ENCODE peak calls at places on chromosomes 12 and 14, in six cellular contexts. One of them, this sample, is unnamed.
A peak's percentile ranks its signal among the peaks of the same experiment; 100 is the strongest.

GRCh38 chr12:94963649-94964048 is 39.8 kb downstream of the NDUFA12 start:
- DNase-seq in K562: no peak
- DNase-seq in HepG2: no peak
- DNase-seq in GM12891: no peak
- DNase-seq in H1: no peak
- DNase-seq in GM12878: no peak
- DNase-seq in this sample: no peak

GRCh38 chr14:56004807-56005579 is 113.2 kb upstream of the PELI2 start:
- DNase-seq in GM12891: no peak
- DNase-seq in HepG2: no peak
- DNase-seq in K562: no peak
- DNase-seq in GM12878: peak; percentile 15
- DNase-seq in H1: peak; percentile 25
- DNase-seq in this sample: no peak

GRCh38 chr12:32010631-32011030 is 51.4 kb downstream of the RESF1 start:
- DNase-seq in HepG2: no peak
- DNase-seq in GM12878: no peak
- DNase-seq in GM12891: no peak
- DNase-seq in H1: no peak
- DNase-seq in K562: no peak
- DNase-seq in this sample: no peak

GRCh38 chr14:104107611-104108569 is 22.4 kb downstream of the ASPG start:
- DNase-seq in K562: peak; percentile 47
- DNase-seq in GM12891: no peak
- DNase-seq in GM12878: no peak
- DNase-seq in H1: no peak
- DNase-seq in HepG2: no peak
- DNase-seq in this sample: no peak

GRCh38 chr12:108724054-108724889 is 7.0 kb downstream of the CORO1C start:
- DNase-seq in H1: no peak
- DNase-seq in HepG2: no peak
- DNase-seq in GM12891: no peak
- DNase-seq in K562: no peak
- DNase-seq in GM12878: no peak
- DNase-seq in this sample: no peak

GRCh38 chr12:93645702-93646101 is 31.5 kb upstream of the CRADD start:
- DNase-seq in GM12878: no peak
- DNase-seq in H1: no peak
- DNase-seq in GM12891: no peak
- DNase-seq in K562: no peak
- DNase-seq in HepG2: no peak
- DNase-seq in this sample: no peak

GRCh38 chr14:69464829-69465228 is 19.7 kb upstream of the PLEKHD1 start:
- DNase-seq in GM12891: no peak
- DNase-seq in HepG2: no peak
- DNase-seq in H1: no peak
- DNase-seq in GM12878: no peak
- DNase-seq in K562: no peak
- DNase-seq in this sample: no peak

GRCh38 chr12:101107032-101107763 is 102.8 kb downstream of the SLC5A8 start:
- DNase-seq in K562: no peak
- DNase-seq in GM12891: no peak
- DNase-seq in GM12878: no peak
- DNase-seq in HepG2: no peak
- DNase-seq in H1: no peak
- DNase-seq in this sample: no peak

GRCh38 chr12:71710276-71711125 is 24.6 kb downstream of the TMEM19 start:
- DNase-seq in HepG2: peak; percentile 34
- DNase-seq in H1: peak; percentile 19
- DNase-seq in GM12878: no peak
- DNase-seq in K562: no peak
- DNase-seq in GM12891: no peak
- DNase-seq in this sample: no peak

GRCh38 chr12:24044973-24045703 is 95.7 kb upstream of the SOX5 start:
- DNase-seq in GM12891: no peak
- DNase-seq in GM12878: no peak
- DNase-seq in H1: no peak
- DNase-seq in K562: no peak
- DNase-seq in HepG2: peak; percentile 78
- DNase-seq in this sample: no peak

GRCh38 chr12:52175411-52176350 is 16.1 kb downstream of the KRT80 start:
- DNase-seq in H1: no peak
- DNase-seq in K562: no peak
- DNase-seq in HepG2: peak; percentile 36
- DNase-seq in GM12878: no peak
- DNase-seq in GM12891: no peak
- DNase-seq in this sample: no peak

DNA sequence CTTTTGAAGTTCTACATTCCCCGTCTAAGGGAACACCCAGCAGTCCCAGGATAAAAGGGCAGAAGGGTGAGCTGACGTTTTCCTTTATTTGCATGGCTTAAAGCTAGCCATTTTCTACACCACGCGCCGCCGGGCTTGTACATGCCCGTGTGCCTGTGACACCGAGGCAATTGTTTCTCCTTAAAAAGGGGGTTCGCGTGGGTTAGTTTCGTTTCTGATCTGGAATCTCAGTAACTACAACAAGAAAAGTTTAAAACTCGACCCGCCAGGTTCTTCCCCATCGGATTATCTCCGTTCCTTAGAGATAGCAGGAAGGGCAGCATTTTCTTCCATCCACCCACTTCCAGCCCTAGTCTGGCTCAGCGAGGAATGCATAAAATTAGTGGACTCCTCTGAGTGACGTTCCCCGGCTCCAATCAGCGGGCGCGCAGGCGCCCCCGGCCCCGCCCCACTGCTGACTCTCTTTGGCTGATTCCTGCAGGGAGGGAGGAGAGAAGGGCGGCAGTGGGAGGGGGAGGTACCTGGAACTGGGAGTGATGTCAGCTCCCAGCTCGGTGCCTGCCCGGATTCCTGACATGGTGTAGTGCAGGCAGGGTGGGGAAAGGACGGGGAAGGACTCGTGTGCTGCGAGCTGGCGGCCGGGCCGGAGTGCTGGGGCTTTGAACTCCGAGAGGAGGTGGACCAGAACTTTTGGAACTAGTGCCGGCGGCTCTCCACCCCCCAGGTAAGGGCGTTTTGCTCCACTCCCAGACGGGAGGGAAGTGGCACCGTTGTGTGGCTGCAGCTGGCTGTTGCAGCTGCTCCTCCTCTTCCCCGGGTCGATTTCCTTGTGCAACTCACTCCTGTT is at the start of gene PPFIBP1:
- DNase-seq in K562: peak; percentile 100
- DNase-seq in GM12891: peak; percentile 72
- DNase-seq in GM12878: peak; percentile 91
- DNase-seq in HepG2: peak; percentile 96
- DNase-seq in H1: peak; percentile 97
- DNase-seq in this sample: peak; percentile 85
- TF ChIP-seq POLR2A in K562: peak; percentile 64
- TF ChIP-seq POLR2A in GM12891: no peak
- TF ChIP-seq POLR2A in GM12878: peak; percentile 80
- TF ChIP-seq POLR2A in HepG2: peak; percentile 92
- TF ChIP-seq POLR2A in H1: peak; percentile 70
- TF ChIP-seq POLR2A in this sample: peak; percentile 73

DNA sequence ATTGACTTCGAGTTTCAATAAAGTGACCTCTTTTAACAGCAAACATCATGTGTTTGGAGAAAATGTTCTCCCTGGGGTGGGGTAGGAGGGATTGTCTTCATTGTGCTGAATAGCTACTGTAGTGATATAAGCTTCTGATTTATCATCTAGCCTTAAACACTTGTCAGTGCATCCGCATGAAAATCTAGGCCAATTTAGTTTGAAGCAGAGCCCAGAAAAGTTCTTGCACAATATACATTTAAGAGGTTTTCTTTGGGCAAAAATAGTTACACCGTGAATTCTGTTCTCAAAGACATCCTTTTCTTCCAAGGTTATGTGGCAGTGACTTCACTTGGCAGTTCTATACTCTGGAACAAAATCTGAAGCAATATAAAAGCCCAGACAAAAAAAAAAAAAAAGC is 136.0 kb upstream of the IFNG-AS1 start:
- DNase-seq in H1: no peak
- DNase-seq in GM12878: no peak
- DNase-seq in HepG2: no peak
- DNase-seq in K562: no peak
- DNase-seq in GM12891: no peak
- DNase-seq in this sample: no peak
- TF ChIP-seq TAF1 in H1: no peak
- TF ChIP-seq TAF1 in GM12878: no peak
- TF ChIP-seq TAF1 in HepG2: no peak
- TF ChIP-seq TAF1 in K562: no peak
- TF ChIP-seq TAF1 in GM12891: no peak
- TF ChIP-seq TAF1 in this sample: no peak

DNA sequence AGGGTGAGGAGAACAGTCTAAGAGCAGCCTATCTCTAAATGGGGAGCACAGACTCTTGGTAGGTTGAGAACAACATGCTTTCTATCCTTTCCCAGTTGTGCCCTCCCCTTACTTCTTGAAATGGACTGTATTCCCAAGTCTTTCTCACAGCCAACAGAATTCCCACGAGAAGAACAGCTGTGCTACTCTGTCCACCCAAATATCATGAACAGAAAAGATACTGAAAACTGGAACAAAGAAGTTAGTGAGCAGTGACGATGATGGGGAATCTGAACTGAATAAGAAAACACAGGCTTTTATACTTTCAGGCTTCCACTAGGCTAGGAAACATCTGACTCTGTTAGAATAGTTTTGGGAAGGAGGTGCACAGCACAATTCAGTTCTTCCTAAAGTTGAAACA is 3.4 kb downstream of the NACA start:
- DNase-seq in GM12878: no peak
- DNase-seq in K562: no peak
- DNase-seq in GM12891: no peak
- DNase-seq in H1: no peak
- DNase-seq in HepG2: no peak
- DNase-seq in this sample: no peak
- TF ChIP-seq POLR2AphosphoS5 in GM12878: no peak
- TF ChIP-seq POLR2AphosphoS5 in K562: no peak
- TF ChIP-seq POLR2AphosphoS5 in GM12891: no peak
- TF ChIP-seq POLR2AphosphoS5 in H1: no peak
- TF ChIP-seq POLR2AphosphoS5 in HepG2: no peak
- TF ChIP-seq POLR2AphosphoS5 in this sample: no peak

DNA sequence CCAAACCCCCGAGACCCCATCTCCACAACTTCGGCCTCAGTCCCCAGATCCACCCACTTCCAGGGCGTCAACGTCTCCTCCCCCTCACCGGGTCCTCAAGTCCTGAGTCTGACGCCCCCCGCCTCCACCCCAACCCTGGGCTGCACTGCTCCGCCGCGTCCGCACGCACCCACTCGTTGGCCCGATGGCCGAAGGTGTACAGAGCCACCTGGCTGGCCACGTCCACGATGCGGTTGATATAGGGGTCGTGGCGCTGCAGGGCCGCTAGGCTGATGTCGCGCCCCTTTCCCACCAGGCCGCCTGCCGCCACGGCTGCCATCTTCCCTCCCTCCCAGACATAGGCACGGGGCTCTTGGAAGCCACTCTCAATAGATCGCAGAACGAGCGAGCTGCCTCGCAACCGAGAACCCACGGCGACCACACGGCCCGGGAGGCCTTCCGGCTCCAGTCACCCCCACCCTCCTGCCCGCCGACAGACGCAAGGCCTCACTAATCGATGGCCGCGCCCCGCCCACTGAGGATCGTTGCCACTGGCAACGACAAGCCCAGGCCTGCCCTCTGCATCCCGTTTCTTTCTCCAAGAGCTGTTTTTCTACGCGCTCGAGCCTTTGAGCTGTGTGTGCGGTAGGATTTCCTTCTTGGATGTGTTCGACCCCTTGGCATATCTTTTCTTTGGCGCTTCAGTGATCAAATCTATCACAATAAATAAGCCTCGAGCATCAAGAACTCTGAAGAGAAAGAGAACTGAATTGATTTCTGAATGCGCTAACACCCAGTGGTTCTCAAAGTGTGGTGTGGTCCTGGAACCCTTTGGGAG is at the start of gene DCP1B:
- DNase-seq in H1: peak; percentile 96
- DNase-seq in HepG2: peak; percentile 91
- DNase-seq in GM12878: peak; percentile 83
- DNase-seq in GM12891: peak; percentile 78
- DNase-seq in K562: peak; percentile 90
- DNase-seq in this sample: peak; percentile 80
- TF ChIP-seq POLR2A in H1: no peak
- TF ChIP-seq POLR2A in HepG2: peak; percentile 85
- TF ChIP-seq POLR2A in GM12878: peak; percentile 98
- TF ChIP-seq POLR2A in GM12891: peak; percentile 87
- TF ChIP-seq POLR2A in K562: peak; percentile 79
- TF ChIP-seq POLR2A in this sample: peak; percentile 92

GRCh38 chr12:115922952-115923564 is 354.4 kb downstream of the MED13L start:
- DNase-seq in GM12891: no peak
- DNase-seq in H1: no peak
- DNase-seq in K562: no peak
- DNase-seq in HepG2: peak; percentile 49
- DNase-seq in GM12878: no peak
- DNase-seq in this sample: no peak
- TF ChIP-seq TAF1 in GM12891: no peak
- TF ChIP-seq TAF1 in H1: no peak
- TF ChIP-seq TAF1 in K562: no peak
- TF ChIP-seq TAF1 in HepG2: no peak
- TF ChIP-seq TAF1 in GM12878: no peak
- TF ChIP-seq TAF1 in this sample: no peak

GRCh38 chr12:53483979-53484377 is 15.3 kb downstream of the MAP3K12 start:
- DNase-seq in H1: no peak
- DNase-seq in GM12878: no peak
- DNase-seq in GM12891: no peak
- DNase-seq in HepG2: no peak
- DNase-seq in K562: no peak
- DNase-seq in this sample: no peak

GRCh38 chr12:53484686-53485567 is 14.3 kb downstream of the MAP3K12 start:
- DNase-seq in HepG2: no peak
- DNase-seq in H1: no peak
- DNase-seq in GM12891: no peak
- DNase-seq in GM12878: no peak
- DNase-seq in K562: no peak
- DNase-seq in this sample: no peak

GRCh38 chr12:53481957-53482586 is 17.2 kb downstream of the MAP3K12 start:
- DNase-seq in GM12878: no peak
- DNase-seq in H1: no peak
- DNase-seq in K562: no peak
- DNase-seq in HepG2: peak; percentile 49
- DNase-seq in GM12891: no peak
- DNase-seq in this sample: no peak

GRCh38 chr12:53482626-53483165 is 16.6 kb downstream of the MAP3K12 start:
- DNase-seq in K562: no peak
- DNase-seq in H1: no peak
- DNase-seq in HepG2: no peak
- DNase-seq in GM12891: no peak
- DNase-seq in GM12878: no peak
- DNase-seq in this sample: no peak

GRCh38 chr12:53483225-53483978 is 15.9 kb downstream of the MAP3K12 start:
- DNase-seq in H1: no peak
- DNase-seq in HepG2: no peak
- DNase-seq in GM12891: no peak
- DNase-seq in GM12878: no peak
- DNase-seq in K562: no peak
- DNase-seq in this sample: no peak
- TF ChIP-seq POLR2AphosphoS5 in H1: peak; percentile 81
- TF ChIP-seq POLR2AphosphoS5 in HepG2: peak; percentile 56
- TF ChIP-seq POLR2AphosphoS5 in GM12891: peak; percentile 43
- TF ChIP-seq POLR2AphosphoS5 in GM12878: peak; percentile 48
- TF ChIP-seq POLR2AphosphoS5 in K562: peak; percentile 47
- TF ChIP-seq POLR2AphosphoS5 in this sample: peak; percentile 80

GRCh38 chr12:120445911-120446909 is at the start of the genes GATC and TRIAP1:
- DNase-seq in GM12878: peak; percentile 47
- DNase-seq in HepG2: peak; percentile 71
- DNase-seq in K562: peak; percentile 87
- DNase-seq in H1: no peak
- DNase-seq in GM12891: peak; percentile 68
- DNase-seq in this sample: peak; percentile 77
- TF ChIP-seq POLR2A in GM12878: peak; percentile 97
- TF ChIP-seq POLR2A in HepG2: peak; percentile 98
- TF ChIP-seq POLR2A in K562: peak; percentile 94
- TF ChIP-seq POLR2A in H1: peak; percentile 89
- TF ChIP-seq POLR2A in GM12891: peak; percentile 89
- TF ChIP-seq POLR2A in this sample: peak; percentile 93